ENCODE peak calls at places on chromosomes 4 and X, in seven cellular contexts. One of them, this sample, is unnamed.

GRCh38 chr4:40848981-40849380 is 99.2 kb downstream of the NSUN7 start:
- DNase-seq in AG04450: no peak
- DNase-seq in ascending aorta: no peak
- DNase-seq in glutamatergic neuron: no peak
- DNase-seq in AG09309: peak
- DNase-seq in brain microvascular endothelial cell: no peak
- DNase-seq in neural crest cell: no peak
- DNase-seq in this sample: no peak

GRCh38 chr4:119692001-119692400 is 63.4 kb upstream of the PDE5A start:
- DNase-seq in glutamatergic neuron: no peak
- DNase-seq in AG04450: no peak
- DNase-seq in brain microvascular endothelial cell: peak
- DNase-seq in ascending aorta: no peak
- DNase-seq in neural crest cell: no peak
- DNase-seq in AG09309: peak
- DNase-seq in this sample: no peak

GRCh38 chr4:38674206-38675144 is 10.5 kb downstream of the KLF3 start:
- DNase-seq in ascending aorta: no peak
- DNase-seq in AG09309: no peak
- DNase-seq in neural crest cell: no peak
- DNase-seq in glutamatergic neuron: no peak
- DNase-seq in brain microvascular endothelial cell: no peak
- DNase-seq in AG04450: no peak
- DNase-seq in this sample: no peak

GRCh38 chr4:39259571-39260330 is 77.4 kb downstream of the WDR19 start:
- DNase-seq in brain microvascular endothelial cell: peak
- DNase-seq in neural crest cell: no peak
- DNase-seq in AG09309: peak
- DNase-seq in glutamatergic neuron: no peak
- DNase-seq in ascending aorta: no peak
- DNase-seq in AG04450: peak
- DNase-seq in this sample: no peak

GRCh38 chrX:10098235-10098819 is 58.4 kb upstream of the CLCN4 start:
- DNase-seq in neural crest cell: no peak
- DNase-seq in brain microvascular endothelial cell: no peak
- DNase-seq in AG09309: no peak
- DNase-seq in ascending aorta: no peak
- DNase-seq in AG04450: no peak
- DNase-seq in glutamatergic neuron: no peak
- DNase-seq in this sample: no peak

GRCh38 chr4:122854444-122854843 is 27.8 kb downstream of the FGF2 start:
- DNase-seq in ascending aorta: no peak
- DNase-seq in neural crest cell: no peak
- DNase-seq in AG09309: no peak
- DNase-seq in AG04450: no peak
- DNase-seq in glutamatergic neuron: no peak
- DNase-seq in brain microvascular endothelial cell: no peak
- DNase-seq in this sample: no peak

GRCh38 chr4:41751325-41752061 is 3.0 kb upstream of the PHOX2B start:
- DNase-seq in neural crest cell: peak
- DNase-seq in AG04450: no peak
- DNase-seq in brain microvascular endothelial cell: no peak
- DNase-seq in glutamatergic neuron: peak
- DNase-seq in AG09309: no peak
- DNase-seq in ascending aorta: no peak
- DNase-seq in this sample: no peak

GRCh38 chrX:2841511-2841910 is 12.8 kb downstream of the GYG2 start:
- DNase-seq in AG09309: no peak
- DNase-seq in ascending aorta: no peak
- DNase-seq in glutamatergic neuron: no peak
- DNase-seq in brain microvascular endothelial cell: peak
- DNase-seq in neural crest cell: no peak
- DNase-seq in AG04450: no peak
- DNase-seq in this sample: no peak

GRCh38 chr4:87179751-87180150 is 40.7 kb downstream of the KLHL8 start:
- DNase-seq in AG04450: peak
- DNase-seq in glutamatergic neuron: no peak
- DNase-seq in neural crest cell: no peak
- DNase-seq in AG09309: peak
- DNase-seq in ascending aorta: no peak
- DNase-seq in brain microvascular endothelial cell: peak
- DNase-seq in this sample: no peak

GRCh38 chr4:92210906-92211305 is 92.9 kb upstream of the GRID2 start:
- DNase-seq in glutamatergic neuron: no peak
- DNase-seq in AG04450: no peak
- DNase-seq in brain microvascular endothelial cell: no peak
- DNase-seq in ascending aorta: no peak
- DNase-seq in neural crest cell: no peak
- DNase-seq in AG09309: no peak
- DNase-seq in this sample: no peak

GRCh38 chrX:86348669-86349068 is 200.4 kb downstream of the DACH2 start:
- DNase-seq in AG09309: no peak
- DNase-seq in ascending aorta: no peak
- DNase-seq in neural crest cell: no peak
- DNase-seq in AG04450: no peak
- DNase-seq in glutamatergic neuron: peak
- DNase-seq in brain microvascular endothelial cell: no peak
- DNase-seq in this sample: no peak

GRCh38 chr4:52869196-52869595 is 7.1 kb downstream of the RASL11B start:
- DNase-seq in ascending aorta: peak
- DNase-seq in AG09309: no peak
- DNase-seq in AG04450: no peak
- DNase-seq in neural crest cell: no peak
- DNase-seq in brain microvascular endothelial cell: no peak
- DNase-seq in glutamatergic neuron: peak
- DNase-seq in this sample: no peak

GRCh38 chrX:47186096-47186740 is 7.4 kb upstream of the UBA1 start:
- DNase-seq in AG04450: no peak
- DNase-seq in glutamatergic neuron: no peak
- DNase-seq in AG09309: no peak
- DNase-seq in ascending aorta: no peak
- DNase-seq in neural crest cell: no peak
- DNase-seq in brain microvascular endothelial cell: no peak
- DNase-seq in this sample: no peak

GRCh38 chrX:112834976-112835375 is 5.7 kb downstream of the AMOT start:
- DNase-seq in brain microvascular endothelial cell: no peak
- DNase-seq in AG04450: no peak
- DNase-seq in ascending aorta: no peak
- DNase-seq in AG09309: no peak
- DNase-seq in glutamatergic neuron: no peak
- DNase-seq in neural crest cell: no peak
- DNase-seq in this sample: no peak

GRCh38 chr4:172899861-172900260 is 268.8 kb upstream of the GALNT7 start:
- DNase-seq in neural crest cell: no peak
- DNase-seq in ascending aorta: no peak
- DNase-seq in AG04450: no peak
- DNase-seq in AG09309: no peak
- DNase-seq in glutamatergic neuron: no peak
- DNase-seq in brain microvascular endothelial cell: no peak
- DNase-seq in this sample: no peak

GRCh38 chr4:109294006-109294405 is 8.5 kb downstream of the COL25A1 start:
- DNase-seq in glutamatergic neuron: peak
- DNase-seq in ascending aorta: no peak
- DNase-seq in neural crest cell: no peak
- DNase-seq in AG04450: no peak
- DNase-seq in AG09309: no peak
- DNase-seq in brain microvascular endothelial cell: no peak
- DNase-seq in this sample: no peak

GRCh38 chr4:164716901-164717300 is 37.0 kb upstream of the SMIM31 start:
- DNase-seq in AG04450: no peak
- DNase-seq in ascending aorta: no peak
- DNase-seq in neural crest cell: no peak
- DNase-seq in glutamatergic neuron: no peak
- DNase-seq in brain microvascular endothelial cell: no peak
- DNase-seq in AG09309: no peak
- DNase-seq in this sample: no peak

GRCh38 chr4:2755821-2756690 is at the start of gene TNIP2:
- DNase-seq in glutamatergic neuron: peak
- DNase-seq in AG04450: peak
- DNase-seq in AG09309: no peak
- DNase-seq in brain microvascular endothelial cell: peak
- DNase-seq in ascending aorta: no peak
- DNase-seq in neural crest cell: peak
- DNase-seq in this sample: no peak

GRCh38 chr4:102693266-102693850 is 67.4 kb downstream of the MANBA start:
- DNase-seq in brain microvascular endothelial cell: no peak
- DNase-seq in glutamatergic neuron: no peak
- DNase-seq in ascending aorta: no peak
- DNase-seq in neural crest cell: no peak
- DNase-seq in AG09309: no peak
- DNase-seq in AG04450: no peak
- DNase-seq in this sample: no peak

GRCh38 chr4:4677825-4678522 is 136.1 kb upstream of the STX18 start:
- DNase-seq in brain microvascular endothelial cell: peak
- DNase-seq in ascending aorta: no peak
- DNase-seq in AG04450: no peak
- DNase-seq in neural crest cell: peak
- DNase-seq in AG09309: peak
- DNase-seq in glutamatergic neuron: peak
- DNase-seq in this sample: no peak

GRCh38 chr4:34318773-34319172 is 1925.5 kb downstream of the ARAP2 start:
- DNase-seq in glutamatergic neuron: no peak
- DNase-seq in neural crest cell: no peak
- DNase-seq in AG04450: no peak
- DNase-seq in brain microvascular endothelial cell: no peak
- DNase-seq in AG09309: no peak
- DNase-seq in ascending aorta: no peak
- DNase-seq in this sample: no peak

GRCh38 chr4:33780952-33781655 is 2463.2 kb downstream of the ARAP2 start:
- DNase-seq in ascending aorta: no peak
- DNase-seq in AG09309: peak
- DNase-seq in AG04450: no peak
- DNase-seq in neural crest cell: no peak
- DNase-seq in glutamatergic neuron: no peak
- DNase-seq in brain microvascular endothelial cell: no peak
- DNase-seq in this sample: no peak

GRCh38 chr4:76689079-76689817 is 208.7 kb downstream of the SOWAHB start:
- DNase-seq in AG04450: no peak
- DNase-seq in glutamatergic neuron: peak
- DNase-seq in AG09309: no peak
- DNase-seq in neural crest cell: peak
- DNase-seq in ascending aorta: no peak
- DNase-seq in brain microvascular endothelial cell: no peak
- DNase-seq in this sample: no peak

GRCh38 chr4:27861381-27861787 is 1000.7 kb downstream of the STIM2 start:
- DNase-seq in AG04450: no peak
- DNase-seq in neural crest cell: peak
- DNase-seq in AG09309: peak
- DNase-seq in ascending aorta: no peak
- DNase-seq in brain microvascular endothelial cell: peak
- DNase-seq in glutamatergic neuron: no peak
- DNase-seq in this sample: no peak
- TF ChIP-seq CTCF in AG04450: peak
- TF ChIP-seq CTCF in neural crest cell: peak
- TF ChIP-seq CTCF in AG09309: peak
- TF ChIP-seq CTCF in ascending aorta: no peak
- TF ChIP-seq CTCF in brain microvascular endothelial cell: peak
- TF ChIP-seq CTCF in glutamatergic neuron: no peak
- TF ChIP-seq CTCF in this sample: no peak

GRCh38 chr4:163553146-163553545 is 58.7 kb downstream of the TMA16 start:
- DNase-seq in neural crest cell: no peak
- DNase-seq in AG04450: no peak
- DNase-seq in ascending aorta: no peak
- DNase-seq in AG09309: no peak
- DNase-seq in glutamatergic neuron: no peak
- DNase-seq in brain microvascular endothelial cell: no peak
- DNase-seq in this sample: no peak

GRCh38 chr4:163544407-163545038 is 50.0 kb downstream of the TMA16 start:
- DNase-seq in AG04450: no peak
- DNase-seq in AG09309: no peak
- DNase-seq in brain microvascular endothelial cell: peak
- DNase-seq in glutamatergic neuron: peak
- DNase-seq in neural crest cell: peak
- DNase-seq in ascending aorta: no peak
- DNase-seq in this sample: no peak

GRCh38 chr4:163550869-163551267 is 56.4 kb downstream of the TMA16 start:
- DNase-seq in ascending aorta: no peak
- DNase-seq in AG04450: no peak
- DNase-seq in glutamatergic neuron: no peak
- DNase-seq in AG09309: no peak
- DNase-seq in brain microvascular endothelial cell: no peak
- DNase-seq in neural crest cell: no peak
- DNase-seq in this sample: no peak

GRCh38 chr4:163548481-163549243 is 54.2 kb downstream of the TMA16 start:
- DNase-seq in AG04450: no peak
- DNase-seq in brain microvascular endothelial cell: peak
- DNase-seq in ascending aorta: no peak
- DNase-seq in neural crest cell: no peak
- DNase-seq in AG09309: no peak
- DNase-seq in glutamatergic neuron: no peak
- DNase-seq in this sample: no peak
- TF ChIP-seq CTCF in AG04450: peak
- TF ChIP-seq CTCF in brain microvascular endothelial cell: peak
- TF ChIP-seq CTCF in ascending aorta: peak
- TF ChIP-seq CTCF in neural crest cell: peak
- TF ChIP-seq CTCF in AG09309: peak
- TF ChIP-seq CTCF in glutamatergic neuron: peak
- TF ChIP-seq CTCF in this sample: peak

GRCh38 chr4:16909245-16909644 is 10.8 kb upstream of the LDB2 start:
- DNase-seq in AG09309: no peak
- DNase-seq in brain microvascular endothelial cell: no peak
- DNase-seq in glutamatergic neuron: no peak
- DNase-seq in neural crest cell: peak
- DNase-seq in ascending aorta: no peak
- DNase-seq in AG04450: no peak
- DNase-seq in this sample: no peak

GRCh38 chr4:16915956-16916355 is 17.5 kb upstream of the LDB2 start:
- DNase-seq in brain microvascular endothelial cell: no peak
- DNase-seq in ascending aorta: no peak
- DNase-seq in AG09309: no peak
- DNase-seq in AG04450: no peak
- DNase-seq in glutamatergic neuron: no peak
- DNase-seq in neural crest cell: no peak
- DNase-seq in this sample: no peak

GRCh38 chr4:16912896-16913295 is 14.5 kb upstream of the LDB2 start:
- DNase-seq in ascending aorta: no peak
- DNase-seq in brain microvascular endothelial cell: no peak
- DNase-seq in glutamatergic neuron: no peak
- DNase-seq in AG04450: no peak
- DNase-seq in neural crest cell: no peak
- DNase-seq in AG09309: no peak
- DNase-seq in this sample: no peak

GRCh38 chr4:16916719-16917337 is 18.4 kb upstream of the LDB2 start:
- DNase-seq in ascending aorta: no peak
- DNase-seq in neural crest cell: peak
- DNase-seq in AG09309: no peak
- DNase-seq in brain microvascular endothelial cell: peak
- DNase-seq in AG04450: no peak
- DNase-seq in glutamatergic neuron: peak
- DNase-seq in this sample: no peak

GRCh38 chr4:16914208-16914607 is 15.8 kb upstream of the LDB2 start:
- DNase-seq in glutamatergic neuron: no peak
- DNase-seq in AG04450: no peak
- DNase-seq in brain microvascular endothelial cell: peak
- DNase-seq in AG09309: no peak
- DNase-seq in ascending aorta: no peak
- DNase-seq in neural crest cell: no peak
- DNase-seq in this sample: no peak
- TF ChIP-seq CTCF in glutamatergic neuron: no peak
- TF ChIP-seq CTCF in AG04450: peak
- TF ChIP-seq CTCF in brain microvascular endothelial cell: peak
- TF ChIP-seq CTCF in AG09309: peak
- TF ChIP-seq CTCF in ascending aorta: peak
- TF ChIP-seq CTCF in neural crest cell: no peak
- TF ChIP-seq CTCF in this sample: no peak

GRCh38 chr4:6909113-6909969 is at the start of gene TBC1D14:
- DNase-seq in AG09309: no peak
- DNase-seq in glutamatergic neuron: peak
- DNase-seq in AG04450: peak
- DNase-seq in ascending aorta: peak
- DNase-seq in brain microvascular endothelial cell: peak
- DNase-seq in neural crest cell: peak
- DNase-seq in this sample: peak
- TF ChIP-seq CTCF in AG09309: peak
- TF ChIP-seq CTCF in glutamatergic neuron: peak
- TF ChIP-seq CTCF in AG04450: peak
- TF ChIP-seq CTCF in ascending aorta: no peak
- TF ChIP-seq CTCF in brain microvascular endothelial cell: no peak
- TF ChIP-seq CTCF in neural crest cell: peak
- TF ChIP-seq CTCF in this sample: no peak

This sample was measured in omental fat pad.